ENCODE peak calls at places on chromosomes 7 and 10, in seven cellular contexts. G is activated naive CD4-positive, alpha-beta T cell; P is iris pigment epithelial cell; L is NCI-H345; B is GM03348; S is activated CD4-positive, CD25-positive, alpha-beta regulatory T cell; C is RCC 7860. J is an unnamed sample.
A peak's percentile ranks its signal among the peaks of the same experiment; 100 is the strongest.

GRCh38 chr7:156063241-156063810 is 251.1 kb upstream of the SHH start:
- DNase-seq in G (no peak), P (no peak), L (no peak), B (no peak), S (no peak), C (no peak), J (no peak)

GRCh38 chr7:111210996-111211395 is 120.1 kb downstream of the LRRN3 start:
- DNase-seq in G (no peak), P (peak; percentile 78), L (no peak), B (peak; percentile 41), S (no peak), C (no peak), J (no peak)

GRCh38 chr10:89392974-89393373 is 551 bp downstream of the IFIT1 start:
- DNase-seq in G (no peak), P (peak; percentile 96), L (peak; percentile 6), B (peak; percentile 76), S (no peak), C (peak; percentile 44), J (peak; percentile 57)

GRCh38 chr10:120460776-120461175 is 3.7 kb downstream of the PLPP4 start:
- DNase-seq in G (no peak), P (peak; percentile 99), L (no peak), B (peak; percentile 76), S (no peak), C (peak; percentile 99), J (peak; percentile 87)

GRCh38 chr10:127118024-127118423 is 78.4 kb downstream of the INSYN2A start:
- DNase-seq in G (no peak), P (no peak), L (no peak), B (no peak), S (no peak), C (no peak), J (no peak)

GRCh38 chr10:43208147-43209063 is 58.5 kb downstream of the RASGEF1A start:
- DNase-seq in G (no peak), P (no peak), L (no peak), B (no peak), S (no peak), C (no peak), J (no peak)

GRCh38 chr10:42754155-42755027 is 28.2 kb upstream of the BMS1 start:
- DNase-seq in G (peak; percentile 10), P (peak; percentile 25), L (peak; percentile 16), B (peak; percentile 50), S (no peak), C (no peak), J (no peak)

GRCh38 chr10:124558901-124559321 is 97.3 kb downstream of the LHPP start:
- DNase-seq in G (no peak), P (peak; percentile 26), L (no peak), B (peak; percentile 55), S (no peak), C (no peak), J (no peak)

GRCh38 chr7:28144266-28144665 is 36.3 kb downstream of the JAZF1 start:
- DNase-seq in G (no peak), P (no peak), L (peak; percentile 47), B (no peak), S (no peak), C (no peak), J (no peak)

GRCh38 chr7:1478480-1478879 is 19.2 kb upstream of the MICALL2 start:
- DNase-seq in G (no peak), P (no peak), L (no peak), B (no peak), S (no peak), C (no peak), J (no peak)